ENCODE peak calls at places on chromosomes 16 and 17, in four cellular contexts. K is fibroblast of pulmonary artery, A is AG04450, C is AG09319. Y is an unnamed sample.

GRCh38 chr17:49775546-49776260 is 11.8 kb upstream of the FAM117A start:
- DNase-seq in K (peak; percentile 62), A (no peak), C (no peak), Y (no peak)

GRCh38 chr17:3974138-3974687 is 10.0 kb upstream of the ATP2A3 start:
- DNase-seq in K (no peak), A (no peak), C (no peak), Y (peak; percentile 47)

GRCh38 chr16:57304169-57305061 is 19.9 kb upstream of the PLLP start:
- DNase-seq in K (peak; percentile 83), A (no peak), C (no peak), Y (no peak)

GRCh38 chr17:60641810-60642220 is 35.8 kb upstream of the BCAS3 start:
- DNase-seq in K (peak; percentile 91), A (peak; percentile 53), C (peak; percentile 29), Y (peak; percentile 65)

GRCh38 chr16:66996324-66996982 is 8.1 kb downstream of the CES4A start:
- DNase-seq in K (peak; percentile 91), A (peak; percentile 39), C (peak; percentile 69), Y (no peak)

GRCh38 chr16:9096416-9096952 is 5.0 kb downstream of the HAPSTR1 start:
- DNase-seq in K (no peak), A (no peak), C (no peak), Y (no peak)

GRCh38 chr16:75044800-75045361 is 46.1 kb downstream of the ZNRF1 start:
- DNase-seq in K (peak; percentile 59), A (no peak), C (no peak), Y (no peak)

GRCh38 chr17:82228842-82229685 is at the start of gene SLC16A3:
- DNase-seq in K (peak; percentile 82), A (no peak), C (no peak), Y (peak; percentile 62)

GRCh38 chr17:48104440-48104839 is 3.1 kb upstream of the SNX11 start:
- DNase-seq in K (no peak), A (no peak), C (no peak), Y (no peak)

GRCh38 chr17:43584666-43585102 is 38.5 kb upstream of the ETV4 start:
- DNase-seq in K (peak; percentile 51), A (no peak), C (no peak), Y (no peak)

GRCh38 chr17:63774141-63774981 is at the start of gene DDX42:
- DNase-seq in K (peak; percentile 62), A (no peak), C (no peak), Y (peak; percentile 86)

GRCh38 chr17:44940321-44940720 is 7.3 kb downstream of the KIF18B start:
- DNase-seq in K (peak; percentile 69), A (no peak), C (no peak), Y (no peak)

GRCh38 chr16:85984947-85985451 is 86.0 kb downstream of the IRF8 start:
- DNase-seq in K (no peak), A (no peak), C (no peak), Y (no peak)

GRCh38 chr17:57970706-57971105 is 15.5 kb upstream of the CUEDC1 start:
- DNase-seq in K (no peak), A (no peak), C (no peak), Y (no peak)

GRCh38 chr16:27154573-27155521 is 48.5 kb upstream of the KDM8 start:
- DNase-seq in K (peak; percentile 39), A (no peak), C (no peak), Y (peak; percentile 66)
- TF ChIP-seq CTCF in K (peak; percentile 99), A (peak; percentile 99), C (peak; percentile 99), Y (peak; percentile 98)

GRCh38 chr17:79950711-79951110 is 85.0 kb downstream of the TBC1D16 start:
- DNase-seq in K (no peak), A (no peak), C (no peak), Y (no peak)
- TF ChIP-seq CTCF in K (no peak), A (no peak), C (no peak), Y (no peak)

DNA sequence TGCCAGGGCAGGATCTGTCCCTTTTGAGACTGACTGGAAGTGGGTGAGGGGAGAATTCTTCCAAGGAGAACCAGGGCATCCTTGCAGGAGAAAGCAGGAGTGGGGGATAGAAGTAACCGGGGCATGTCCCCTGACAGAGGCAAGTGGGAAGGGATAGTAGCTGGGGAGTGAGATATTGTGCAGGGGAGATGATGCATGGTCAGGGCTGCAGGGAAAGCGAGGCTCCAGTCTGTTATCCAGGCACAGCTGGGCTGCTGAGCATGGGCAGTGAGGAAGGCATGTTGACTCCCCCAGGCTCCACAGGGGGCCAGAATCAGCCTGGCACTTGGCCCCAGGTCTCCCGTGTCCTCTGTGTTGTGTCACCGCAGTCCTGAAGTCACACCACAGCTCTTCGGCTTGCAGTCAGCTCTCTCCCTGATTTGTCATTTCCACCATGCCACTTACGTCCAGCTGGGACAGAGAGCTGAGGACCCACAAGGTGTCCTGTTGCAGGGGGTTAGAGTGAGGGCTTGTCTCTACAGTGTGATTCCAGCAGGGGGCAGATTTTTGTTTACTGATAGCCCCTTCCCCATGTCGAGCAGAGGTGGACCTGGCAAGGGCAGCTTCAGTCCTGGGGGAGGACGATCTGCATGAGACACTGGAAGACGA is 40.9 kb downstream of the B9D1 start:
- DNase-seq in K (no peak), A (no peak), C (no peak), Y (no peak)
- TF ChIP-seq CTCF in K (peak; percentile 32), A (peak; percentile 15), C (no peak), Y (peak; percentile 18)

GRCh38 chr16:78002915-78003538 is 19.3 kb upstream of the CLEC3A start:
- DNase-seq in K (peak; percentile 87), A (peak; percentile 79), C (peak; percentile 73), Y (peak; percentile 89)

GRCh38 chr16:78004501-78004900 is 17.8 kb upstream of the CLEC3A start:
- DNase-seq in K (no peak), A (no peak), C (no peak), Y (no peak)

GRCh38 chr16:78007121-78007520 is 15.2 kb upstream of the CLEC3A start:
- DNase-seq in K (no peak), A (no peak), C (no peak), Y (no peak)

GRCh38 chr16:78005881-78006280 is 16.5 kb upstream of the CLEC3A start:
- DNase-seq in K (no peak), A (no peak), C (no peak), Y (peak; percentile 22)
- TF ChIP-seq CTCF in K (peak; percentile 12), A (peak; percentile 26), C (peak; percentile 6), Y (peak; percentile 47)

DNA sequence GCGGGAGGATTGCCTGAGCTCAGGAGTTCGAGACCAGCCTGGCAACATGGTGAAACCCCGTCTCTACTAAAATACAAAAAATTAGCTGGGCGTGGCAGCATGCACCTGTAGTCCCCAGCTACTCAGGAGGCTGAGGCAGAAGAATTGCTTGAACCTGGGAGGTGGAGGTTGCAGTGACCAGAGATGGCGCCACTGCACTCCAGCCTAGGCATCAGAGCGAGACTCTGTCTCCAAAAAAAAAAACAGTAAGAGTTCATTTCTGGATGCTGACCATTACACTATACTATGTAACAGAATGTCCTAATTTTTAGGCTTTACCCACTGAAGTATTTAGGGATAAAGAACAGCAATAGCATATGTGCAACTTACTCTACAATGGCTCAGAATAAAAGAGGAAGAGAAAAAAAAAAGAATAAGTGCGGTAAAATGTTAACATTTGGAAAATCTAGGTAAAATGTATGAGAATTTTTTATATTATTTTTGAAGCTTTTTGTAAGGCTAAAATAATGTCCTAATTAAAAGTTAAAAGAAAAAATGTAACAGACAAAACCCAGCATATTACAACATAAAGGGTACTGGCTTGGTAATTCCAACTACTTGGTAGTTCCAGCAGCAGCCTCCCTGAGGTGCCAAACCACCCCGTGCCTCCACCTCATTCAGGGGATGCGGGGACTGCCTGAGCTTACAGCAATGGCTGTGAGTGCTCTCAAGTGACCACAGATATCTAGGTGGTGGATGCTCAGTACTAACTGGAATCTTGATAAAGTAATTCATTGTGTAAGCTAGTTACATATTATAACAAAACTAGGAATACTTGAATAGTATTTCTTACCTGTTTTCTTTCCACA is 10.9 kb downstream of the COPS3 start:
- DNase-seq in K (no peak), A (no peak), C (no peak), Y (peak; percentile 37)
- TF ChIP-seq CTCF in K (peak; percentile 29), A (peak; percentile 29), C (peak; percentile 8), Y (peak; percentile 47)